ENCODE peak calls at places on chromosome 9, in nine cellular contexts. Y, J, O, H, D, G, N, S and X are unnamed samples.

GRCh38 chr9:112921549-112921948 is 30.9 kb upstream of the SLC46A2 start:
- DNase-seq in J (peak; percentile 22), O (no peak), S (no peak), H (no peak), Y (peak; percentile 63), G (no peak), D (no peak), N (peak; percentile 19), X (no peak)

GRCh38 chr9:78298046-78298511 is 1.2 kb downstream of the PSAT1 start:
- DNase-seq in G (no peak), N (no peak), Y (no peak), O (no peak), J (no peak), H (no peak), D (no peak), S (no peak), X (no peak)

GRCh38 chr9:137457406-137458193 is 1.5 kb downstream of the NSMF start:
- DNase-seq in D (no peak), O (no peak), G (peak; percentile 70), H (peak; percentile 76), S (no peak), N (no peak), J (no peak), Y (no peak), X (no peak)

GRCh38 chr9:131178382-131178781 is 53.0 kb downstream of the NUP214 start:
- DNase-seq in G (peak; percentile 65), N (peak; percentile 69), O (peak; percentile 60), S (peak; percentile 70), J (peak; percentile 39), Y (peak; percentile 86), D (no peak), H (peak; percentile 63), X (peak; percentile 68)

GRCh38 chr9:72025956-72026355 is 34.5 kb downstream of the C9orf57 start:
- DNase-seq in O (no peak), N (no peak), Y (peak; percentile 30), S (no peak), G (no peak), D (no peak), J (no peak), H (no peak), X (no peak)

GRCh38 chr9:105063665-105064247 is 135.8 kb upstream of the ABCA1 start:
- DNase-seq in S (peak; percentile 73), H (no peak), O (peak; percentile 26), G (no peak), D (no peak), N (peak; percentile 53), J (no peak), Y (peak; percentile 95), X (peak; percentile 18)

GRCh38 chr9:130989391-130989790 is 19.6 kb upstream of the LAMC3 start:
- DNase-seq in Y (no peak), G (no peak), O (no peak), H (no peak), S (no peak), J (no peak), D (no peak), N (no peak), X (no peak)

GRCh38 chr9:125807065-125807464 is 59.9 kb downstream of the PBX3 start:
- DNase-seq in J (no peak), O (no peak), G (no peak), S (no peak), H (no peak), N (no peak), D (no peak), Y (peak; percentile 61), X (no peak)

GRCh38 chr9:38067892-38068615 is 973 bp downstream of the SHB start:
- DNase-seq in D (no peak), O (peak; percentile 38), H (no peak), S (peak; percentile 67), J (no peak), G (peak; percentile 61), Y (no peak), N (no peak), X (no peak)

GRCh38 chr9:36847781-36848673 is 186.0 kb downstream of the PAX5 start:
- DNase-seq in H (no peak), J (no peak), Y (no peak), O (no peak), D (no peak), N (no peak), S (no peak), G (no peak), X (no peak)

GRCh38 chr9:36848946-36849345 is 185.1 kb downstream of the PAX5 start:
- DNase-seq in H (no peak), N (no peak), Y (no peak), D (no peak), O (no peak), G (no peak), J (no peak), S (no peak), X (no peak)

GRCh38 chr9:36853233-36853632 is 180.8 kb downstream of the PAX5 start:
- DNase-seq in Y (no peak), H (no peak), S (no peak), D (no peak), J (no peak), G (no peak), N (no peak), O (no peak), X (no peak)

GRCh38 chr9:36846621-36847020 is 187.4 kb downstream of the PAX5 start:
- DNase-seq in D (no peak), O (no peak), Y (no peak), S (no peak), J (no peak), N (no peak), H (no peak), G (no peak), X (no peak)

GRCh38 chr9:36849943-36850342 is 184.1 kb downstream of the PAX5 start:
- DNase-seq in D (no peak), G (no peak), O (no peak), Y (no peak), N (no peak), J (no peak), S (no peak), H (no peak), X (no peak)
- H3K27me3 ChIP-seq in D (no peaks in the 10 kb centered on the region), G (peaks cover 20% of the 10 kb centered on the region), O (no peaks in the 10 kb centered on the region), Y (peaks cover 50% of the 10 kb centered on the region), N (no peaks in the 10 kb centered on the region), J (no peaks in the 10 kb centered on the region), S (peaks cover 13% of the 10 kb centered on the region), H (no peaks in the 10 kb centered on the region), X (no peaks in the 10 kb centered on the region)

DNA sequence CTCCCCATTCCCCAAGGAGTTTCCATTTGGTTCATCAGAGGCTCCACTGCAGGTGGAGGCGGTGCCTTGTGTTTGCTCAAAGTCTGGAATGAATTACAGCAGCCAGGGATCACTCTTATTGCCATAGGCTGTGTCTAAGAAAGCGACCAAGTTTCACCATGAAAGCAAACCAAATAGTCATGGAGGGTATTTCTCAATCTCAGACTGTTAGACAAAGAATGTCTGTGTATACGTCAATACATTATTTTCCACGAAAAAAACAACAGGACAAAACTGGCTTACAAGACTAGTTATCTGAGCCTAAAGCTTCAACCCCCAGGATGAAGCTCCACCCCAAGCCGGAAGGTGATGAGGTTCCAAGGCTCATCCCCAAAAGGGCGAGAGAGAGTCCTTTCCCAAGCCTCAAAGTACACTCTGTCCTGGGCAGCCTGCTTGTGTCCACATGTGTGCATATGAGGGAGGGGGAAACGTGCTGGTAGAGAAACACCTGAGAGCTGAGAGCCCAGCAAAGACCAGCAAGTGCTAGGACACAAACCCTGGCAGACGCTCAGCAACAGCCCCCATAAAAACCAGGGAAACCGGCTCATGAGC is 4.3 kb downstream of the B4GALT1 start:
- DNase-seq in S (peak; percentile 90), H (peak; percentile 72), J (no peak), G (peak; percentile 87), D (no peak), O (no peak), N (no peak), Y (peak; percentile 79), X (peak; percentile 61)
- TF ChIP-seq POLR2A in S (no peak), H (no peak), J (no peak), G (peak; percentile 13), D (no peak), O (peak; percentile 50), N (no peak), Y (no peak), X (no peak)

GRCh38 chr9:123860603-123861002 is 69.3 kb downstream of the DENND1A start:
- DNase-seq in N (no peak), H (no peak), J (no peak), G (no peak), O (no peak), D (no peak), Y (no peak), S (no peak), X (no peak)
- H3K27me3 ChIP-seq in N (no peaks in the 10 kb centered on the region), H (no peaks in the 10 kb centered on the region), J (no peaks in the 10 kb centered on the region), G (no peaks in the 10 kb centered on the region), O (no peaks in the 10 kb centered on the region), D (no peaks in the 10 kb centered on the region), Y (no peaks in the 10 kb centered on the region), S (no peaks in the 10 kb centered on the region), X (no peaks in the 10 kb centered on the region)

DNA sequence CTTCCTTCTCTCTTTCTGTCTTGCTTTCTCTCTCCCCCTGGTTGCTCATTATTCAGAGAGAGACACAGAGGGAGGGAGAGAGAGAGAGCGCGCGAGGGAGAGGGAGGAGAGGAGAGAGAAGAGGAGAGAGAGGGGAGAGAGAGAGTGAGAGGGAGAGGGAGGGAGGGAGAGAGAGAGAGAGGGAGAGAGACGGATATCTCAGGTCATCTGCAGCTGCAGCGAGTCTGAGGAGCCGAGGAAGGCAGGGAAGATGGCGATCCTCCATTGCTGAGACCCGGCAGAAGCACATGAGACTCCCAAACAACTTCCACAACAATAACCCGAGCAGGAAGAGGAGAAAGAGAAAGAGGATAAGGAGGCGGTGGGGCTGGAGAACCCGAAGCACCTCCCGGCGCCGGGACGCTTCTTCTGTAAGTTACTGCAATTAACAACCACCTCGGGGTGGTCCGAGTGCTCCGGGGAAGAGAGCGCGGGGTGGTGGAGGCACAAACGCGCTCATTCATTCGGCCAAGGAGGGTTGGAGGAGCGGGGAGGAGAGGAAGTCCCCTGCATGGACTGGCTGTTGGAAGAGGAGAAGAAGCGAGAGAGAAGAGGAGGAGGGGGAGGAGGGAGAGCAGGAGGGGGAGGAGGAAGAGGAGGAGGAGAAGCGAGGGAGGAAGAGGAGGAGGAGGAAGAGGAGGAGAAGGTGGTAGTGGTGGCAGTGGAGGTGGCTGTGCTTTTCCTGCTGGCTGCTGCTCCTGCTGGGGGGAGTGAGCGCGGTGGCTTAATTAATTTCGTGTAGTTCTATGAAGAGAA is at the start of gene ZNF462:
- DNase-seq in Y (peak; percentile 79), J (no peak), O (peak; percentile 27), G (no peak), S (peak; percentile 81), H (no peak), D (no peak), N (peak; percentile 76), X (peak; percentile 47)
- TF ChIP-seq POLR2A in Y (peak; percentile 16), J (no peak), O (no peak), G (no peak), S (no peak), H (no peak), D (no peak), N (peak; percentile 56), X (peak; percentile 40)

GRCh38 chr9:33651125-33651524 is 127.1 kb downstream of the ANKRD18B start:
- DNase-seq in G (no peak), D (no peak), O (no peak), Y (no peak), H (no peak), S (no peak), N (no peak), J (no peak), X (no peak)

GRCh38 chr9:33649463-33649862 is 125.4 kb downstream of the ANKRD18B start:
- DNase-seq in Y (no peak), D (no peak), J (no peak), O (no peak), S (no peak), H (no peak), G (no peak), N (no peak), X (no peak)
- H3K27me3 ChIP-seq in Y (peaks cover 56% of the 10 kb centered on the region), D (no peaks in the 10 kb centered on the region), J (peaks cover 41% of the 10 kb centered on the region), O (no peaks in the 10 kb centered on the region), S (no peaks in the 10 kb centered on the region), H (no peaks in the 10 kb centered on the region), G (peaks cover 30% of the 10 kb centered on the region), N (peaks cover 5% of the 10 kb centered on the region), X (peaks cover 26% of the 10 kb centered on the region)

GRCh38 chr9:20732118-20732517 is 48.1 kb downstream of the FOCAD start:
- DNase-seq in G (no peak), Y (peak; percentile 51), D (no peak), H (no peak), O (no peak), J (no peak), N (no peak), S (no peak), X (no peak)
- TF ChIP-seq POLR2A in G (no peak), Y (no peak), D (no peak), H (no peak), O (no peak), J (no peak), N (no peak), S (no peak), X (no peak)